ENCODE peak calls at places on chromosomes 2 and 18, in nine cellular contexts. O is GM23248, B is hepatocyte, Z is neural progenitor cell, J is PC-3, L is SK-N-SH, T is OCI-LY7, W is HCT116, G is MM.1S. U is an unnamed sample.

GRCh38 chr18:57141208-57142129 is 5.4 kb upstream of the BOD1L2 start:
- DNase-seq in O (no peak), B (peak), Z (no peak), J (peak), L (no peak), T (no peak), W (no peak), G (no peak), U (no peak)

GRCh38 chr2:68368657-68369339 is 3.7 kb downstream of the PLEK start:
- DNase-seq in O (peak), B (peak), Z (peak), J (peak), L (no peak), T (peak), W (no peak), G (no peak), U (no peak)

GRCh38 chr18:44938396-44939036 is 257.8 kb downstream of the SETBP1 start:
- DNase-seq in O (no peak), B (peak), Z (peak), J (no peak), L (peak), T (no peak), W (no peak), G (no peak), U (peak)

GRCh38 chr18:10379511-10379910 is 74.9 kb upstream of the APCDD1 start:
- DNase-seq in O (peak), B (no peak), Z (no peak), J (peak), L (no peak), T (no peak), W (no peak), G (no peak), U (no peak)

GRCh38 chr18:79321625-79322024 is 74.1 kb upstream of the NFATC1 start:
- DNase-seq in O (peak), B (no peak), Z (no peak), J (no peak), L (no peak), T (no peak), W (no peak), G (no peak), U (no peak)

GRCh38 chr18:44130365-44130942 is 550.2 kb upstream of the SETBP1 start:
- DNase-seq in O (peak), B (peak), Z (peak), J (peak), L (peak), T (peak), W (no peak), G (peak), U (peak)

GRCh38 chr2:195694553-195694952 is 37.5 kb downstream of the SLC39A10 start:
- DNase-seq in O (no peak), B (no peak), Z (no peak), J (no peak), L (no peak), T (no peak), W (no peak), G (no peak), U (no peak)

GRCh38 chr18:808086-808485 is 4.0 kb downstream of the YES1 start:
- DNase-seq in O (peak), B (no peak), Z (no peak), J (no peak), L (no peak), T (no peak), W (no peak), G (no peak), U (no peak)

GRCh38 chr2:108918941-108919341 is 70.1 kb downstream of the EDAR start:
- DNase-seq in O (no peak), B (no peak), Z (no peak), J (no peak), L (no peak), T (no peak), W (no peak), G (no peak), U (no peak)

GRCh38 chr2:1539973-1540372 is 126.7 kb downstream of the TPO start:
- DNase-seq in O (no peak), B (no peak), Z (no peak), J (no peak), L (no peak), T (no peak), W (no peak), G (no peak), U (no peak)

GRCh38 chr2:42638080-42638784 is 69.8 kb downstream of the MTA3 start:
- DNase-seq in O (no peak), B (no peak), Z (no peak), J (no peak), L (no peak), T (no peak), W (no peak), G (no peak), U (no peak)

GRCh38 chr18:832085-832681 is 20.1 kb upstream of the YES1 start:
- DNase-seq in O (no peak), B (peak), Z (peak), J (no peak), L (no peak), T (no peak), W (peak), G (peak), U (peak)

GRCh38 chr2:1546901-1547300 is 133.6 kb downstream of the TPO start:
- DNase-seq in O (no peak), B (no peak), Z (no peak), J (no peak), L (no peak), T (no peak), W (no peak), G (no peak), U (no peak)

GRCh38 chr18:22558945-22559385 is 141.2 kb upstream of the CTAGE1 start:
- DNase-seq in O (peak), B (peak), Z (peak), J (peak), L (peak), T (no peak), W (no peak), G (no peak), U (peak)

GRCh38 chr2:14866953-14867352 is 234.4 kb downstream of the LRATD1 start:
- DNase-seq in O (no peak), B (no peak), Z (no peak), J (peak), L (no peak), T (no peak), W (no peak), G (no peak), U (no peak)

GRCh38 chr18:45197526-45197970 is 417.7 kb upstream of the SLC14A2 start:
- DNase-seq in O (peak), B (no peak), Z (no peak), J (peak), L (no peak), T (no peak), W (no peak), G (no peak), U (peak)

GRCh38 chr2:9803023-9803805 is 40.1 kb upstream of the TAF1B start:
- DNase-seq in O (peak), B (peak), Z (peak), J (no peak), L (no peak), T (no peak), W (no peak), G (no peak), U (no peak)

GRCh38 chr2:138716183-138716582 is 64.0 kb downstream of the NXPH2 start:
- DNase-seq in O (peak), B (no peak), Z (no peak), J (peak), L (no peak), T (peak), W (peak), G (no peak), U (peak)

GRCh38 chr2:127410871-127411396 is 7.3 kb upstream of the PROC start:
- DNase-seq in O (peak), B (peak), Z (no peak), J (peak), L (no peak), T (no peak), W (no peak), G (peak), U (no peak)

GRCh38 chr2:28271231-28271913 is 121.3 kb upstream of the FOSL2 start:
- DNase-seq in O (no peak), B (no peak), Z (no peak), J (no peak), L (no peak), T (no peak), W (no peak), G (peak), U (no peak)

GRCh38 chr2:28268386-28268785 is 124.3 kb upstream of the FOSL2 start:
- DNase-seq in O (peak), B (no peak), Z (no peak), J (no peak), L (no peak), T (no peak), W (no peak), G (no peak), U (no peak)

GRCh38 chr2:28270456-28271146 is 122.1 kb upstream of the FOSL2 start:
- DNase-seq in O (no peak), B (no peak), Z (no peak), J (no peak), L (no peak), T (no peak), W (no peak), G (no peak), U (no peak)

GRCh38 chr2:28267282-28267681 is 125.4 kb upstream of the FOSL2 start:
- DNase-seq in O (no peak), B (no peak), Z (no peak), J (no peak), L (no peak), T (no peak), W (no peak), G (no peak), U (no peak)

GRCh38 chr2:28269019-28269784 is 123.5 kb upstream of the FOSL2 start:
- DNase-seq in O (no peak), B (peak), Z (no peak), J (peak), L (peak), T (no peak), W (peak), G (no peak), U (peak)
- TF ChIP-seq EZH2phosphoT487 in O (no peak), B (no peak), Z (no peak), J (no peak), L (no peak), T (no peak), W (no peak), G (no peak), U (no peak)

GRCh38 chr2:8619071-8619470 is 62.8 kb upstream of the ID2 start:
- DNase-seq in O (no peak), B (no peak), Z (no peak), J (no peak), L (no peak), T (no peak), W (no peak), G (no peak), U (no peak)
- TF ChIP-seq EZH2phosphoT487 in O (no peak), B (no peak), Z (no peak), J (no peak), L (no peak), T (no peak), W (no peak), G (no peak), U (no peak)

DNA sequence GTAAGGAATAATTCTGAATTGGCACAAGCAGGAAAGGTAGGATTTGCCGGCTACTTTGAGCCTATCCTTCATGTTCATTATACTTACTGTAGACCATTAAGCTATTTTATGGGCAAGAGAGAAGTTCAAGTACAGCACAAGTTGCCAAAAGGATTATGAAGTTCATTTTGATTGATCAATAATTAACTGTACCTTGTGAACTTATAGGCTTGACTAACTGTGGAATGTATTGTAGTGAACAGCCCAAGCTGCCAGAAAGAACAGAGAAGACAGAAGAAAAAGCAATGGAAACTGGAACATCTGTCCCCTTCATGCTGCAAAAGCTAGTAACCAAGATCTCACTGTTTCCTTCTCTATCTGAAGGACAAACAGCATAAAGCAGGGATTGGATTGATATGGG is 810.1 kb upstream of the ZEB2 start:
- DNase-seq in O (no peak), B (no peak), Z (no peak), J (no peak), L (no peak), T (no peak), W (no peak), G (no peak), U (no peak)
- TF ChIP-seq EZH2phosphoT487 in O (no peak), B (no peak), Z (no peak), J (no peak), L (no peak), T (no peak), W (no peak), G (no peak), U (no peak)

DNA sequence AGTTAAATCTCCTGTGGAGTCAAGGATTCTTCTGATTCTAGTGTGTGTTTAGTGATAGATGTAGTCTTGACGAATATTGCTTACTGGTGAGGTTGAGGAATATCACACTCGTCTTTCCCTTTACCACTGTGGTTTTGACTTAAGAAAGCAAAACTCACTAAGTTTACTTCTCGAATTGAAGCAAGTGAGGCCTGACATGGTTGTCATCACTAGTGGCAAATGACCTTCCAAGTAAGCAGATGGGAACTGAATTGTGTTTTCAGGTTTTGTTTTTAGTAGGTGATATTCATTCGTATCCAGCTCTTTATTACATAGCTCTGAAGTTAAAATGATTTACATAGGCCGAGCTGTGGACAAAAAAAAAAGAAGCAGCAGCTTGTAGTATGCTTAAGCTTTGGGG is 20.6 kb upstream of the DSG4 start:
- DNase-seq in O (no peak), B (no peak), Z (no peak), J (no peak), L (no peak), T (no peak), W (no peak), G (no peak), U (no peak)
- TF ChIP-seq EZH2phosphoT487 in O (no peak), B (no peak), Z (no peak), J (no peak), L (no peak), T (no peak), W (no peak), G (no peak), U (no peak)

DNA sequence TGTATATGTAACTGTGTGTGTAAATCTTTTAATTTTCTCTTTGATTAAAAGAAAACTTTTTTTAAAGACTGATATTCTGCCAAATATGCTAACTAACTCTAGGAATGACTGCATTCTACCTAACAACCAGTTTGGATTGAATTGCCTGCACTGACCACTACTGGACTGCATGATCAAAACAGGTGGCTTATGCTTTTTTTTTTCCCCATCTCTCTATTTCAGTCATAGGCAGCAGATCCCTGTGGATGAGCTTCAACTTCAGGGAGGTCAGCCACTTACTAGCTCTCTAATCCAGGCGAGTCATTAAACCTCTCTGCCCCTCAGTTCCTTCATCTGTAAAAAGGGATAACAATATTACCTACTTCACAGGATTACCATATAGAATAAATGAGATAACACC is 138.6 kb upstream of the SERTAD2 start:
- DNase-seq in O (no peak), B (no peak), Z (no peak), J (peak), L (peak), T (no peak), W (no peak), G (no peak), U (no peak)
- TF ChIP-seq EZH2phosphoT487 in O (no peak), B (no peak), Z (no peak), J (no peak), L (no peak), T (no peak), W (no peak), G (no peak), U (no peak)

GRCh38 chr2:172597191-172597842 is 41.4 kb downstream of the PDK1 start:
- DNase-seq in O (no peak), B (no peak), Z (no peak), J (no peak), L (no peak), T (no peak), W (no peak), G (no peak), U (no peak)
- TF ChIP-seq EZH2phosphoT487 in O (no peak), B (no peak), Z (no peak), J (no peak), L (no peak), T (no peak), W (no peak), G (no peak), U (no peak)

GRCh38 chr2:26297061-26297460 is 48.9 kb upstream of the SELENOI start:
- DNase-seq in O (no peak), B (no peak), Z (no peak), J (no peak), L (no peak), T (no peak), W (no peak), G (no peak), U (no peak)

GRCh38 chr2:26299488-26300092 is 46.4 kb upstream of the SELENOI start:
- DNase-seq in O (peak), B (peak), Z (peak), J (peak), L (no peak), T (no peak), W (no peak), G (no peak), U (peak)

GRCh38 chr2:26298638-26299393 is 47.1 kb upstream of the SELENOI start:
- DNase-seq in O (peak), B (peak), Z (peak), J (no peak), L (no peak), T (no peak), W (no peak), G (no peak), U (peak)

GRCh38 chr2:26300234-26300641 is 45.7 kb upstream of the SELENOI start:
- DNase-seq in O (peak), B (no peak), Z (no peak), J (no peak), L (no peak), T (no peak), W (no peak), G (no peak), U (no peak)

GRCh38 chr2:26298286-26298637 is 47.7 kb upstream of the SELENOI start:
- DNase-seq in O (no peak), B (no peak), Z (peak), J (no peak), L (no peak), T (no peak), W (no peak), G (no peak), U (peak)
- TF ChIP-seq EZH2phosphoT487 in O (no peak), B (no peak), Z (no peak), J (no peak), L (no peak), T (no peak), W (no peak), G (no peak), U (no peak)

GRCh38 chr2:21392660-21393059 is 268.9 kb downstream of the TDRD15 start:
- DNase-seq in O (no peak), B (no peak), Z (no peak), J (no peak), L (peak), T (no peak), W (no peak), G (no peak), U (no peak)

GRCh38 chr2:21396252-21396651 is 272.5 kb downstream of the TDRD15 start:
- DNase-seq in O (no peak), B (no peak), Z (no peak), J (no peak), L (no peak), T (no peak), W (no peak), G (no peak), U (no peak)

GRCh38 chr2:21395366-21395765 is 271.6 kb downstream of the TDRD15 start:
- DNase-seq in O (no peak), B (peak), Z (no peak), J (no peak), L (peak), T (peak), W (no peak), G (no peak), U (peak)
- TF ChIP-seq EZH2phosphoT487 in O (no peak), B (no peak), Z (no peak), J (no peak), L (no peak), T (no peak), W (no peak), G (no peak), U (no peak)